ENCODE peak calls at places on chromosome 16, in eight cellular contexts. C is activated naive CD8-positive, alpha-beta T cell treated with anti-CD3 and anti-CD28 coated beads, Interleukin-2, amount 50 U/mL, for 16 hours; L is effector memory CD4-positive, alpha-beta T cell; Q is activated CD4-positive, alpha-beta T cell treated with anti-CD3 and anti-CD28 coated beads, Interleukin-2, amount 10 ng/mL, durations not matched to agents 7 days and 5 days; K is astrocyte of the spinal cord; Y is choroid plexus epithelial cell; X is uterus; I is BJ. W is an unnamed sample.

GRCh38 chr16:30774367-30775130 is 12.4 kb downstream of the RNF40 start:
- DNase-seq in I (no peak), X (no peak), L (no peak), Q (no peak), Y (no peak), C (no peak), K (no peak), W (no peak)

GRCh38 chr16:82078125-82078524 is 43.1 kb downstream of the HSD17B2 start:
- DNase-seq in I (no peak), Q (no peak), C (no peak), L (no peak), K (no peak), X (no peak), Y (no peak), W (no peak)

GRCh38 chr16:83771306-83771942 is 36.4 kb upstream of the HSBP1 start:
- DNase-seq in Y (peak), K (no peak), I (no peak), L (no peak), Q (no peak), C (no peak), X (peak), W (no peak)

GRCh38 chr16:66470556-66470955 is 43.5 kb downstream of the BEAN1 start:
- DNase-seq in K (no peak), I (no peak), C (no peak), Y (no peak), X (no peak), Q (no peak), L (no peak), W (no peak)

GRCh38 chr16:13093676-13094075 is 192.3 kb downstream of the SHISA9 start:
- DNase-seq in I (no peak), Y (no peak), K (no peak), C (no peak), Q (no peak), L (no peak), X (no peak), W (peak)

GRCh38 chr16:87375426-87376135 is 8.0 kb downstream of the FBXO31 start:
- DNase-seq in Y (peak), I (no peak), X (no peak), L (no peak), Q (no peak), K (peak), C (no peak), W (no peak)

GRCh38 chr16:27366687-27367462 is 35.1 kb upstream of the IL21R start:
- DNase-seq in K (no peak), Y (no peak), X (no peak), C (no peak), Q (no peak), L (peak), I (no peak), W (no peak)

GRCh38 chr16:70253291-70254094 is 1.8 kb upstream of the EXOSC6 start:
- DNase-seq in Y (peak), I (no peak), X (no peak), C (no peak), Q (peak), L (no peak), K (peak), W (peak)

W was measured in RPMI8226.